ENCODE peak calls at places on chromosomes 12 and 14, in seven cellular contexts. One of them, this sample, is unnamed.

GRCh38 chr12:65653321-65653720 is 171.0 kb upstream of the HMGA2 start:
- DNase-seq in NCI-H1436 treated with DMSO at 0.1 percent for 48 hours: no peak
- DNase-seq in activated naive CD4-positive, alpha-beta T cell treated with anti-CD3 and anti-CD28 coated beads, Interleukin-2, amount 10 ng/mL, durations not matched to agents 7 days and 5 days: no peak
- DNase-seq in Right ventricle myocardium superior: no peak
- DNase-seq in HEK293T: no peak
- DNase-seq in MCF 10A: no peak
- DNase-seq in Daoy: no peak
- DNase-seq in this sample: no peak

GRCh38 chr12:131829351-131829794 is 1.2 kb downstream of the MMP17 start:
- DNase-seq in Right ventricle myocardium superior: no peak
- DNase-seq in HEK293T: no peak
- DNase-seq in Daoy: no peak
- DNase-seq in MCF 10A: peak; percentile 30
- DNase-seq in activated naive CD4-positive, alpha-beta T cell treated with anti-CD3 and anti-CD28 coated beads, Interleukin-2, amount 10 ng/mL, durations not matched to agents 7 days and 5 days: no peak
- DNase-seq in NCI-H1436 treated with DMSO at 0.1 percent for 48 hours: no peak
- DNase-seq in this sample: no peak

GRCh38 chr12:7061596-7061995 is 1.1 kb downstream of the C1S start:
- DNase-seq in NCI-H1436 treated with DMSO at 0.1 percent for 48 hours: no peak
- DNase-seq in activated naive CD4-positive, alpha-beta T cell treated with anti-CD3 and anti-CD28 coated beads, Interleukin-2, amount 10 ng/mL, durations not matched to agents 7 days and 5 days: no peak
- DNase-seq in Daoy: no peak
- DNase-seq in Right ventricle myocardium superior: no peak
- DNase-seq in HEK293T: no peak
- DNase-seq in MCF 10A: no peak
- DNase-seq in this sample: no peak

GRCh38 chr14:33457021-33457420 is 493.9 kb downstream of the EGLN3 start:
- DNase-seq in Daoy: peak; percentile 17
- DNase-seq in NCI-H1436 treated with DMSO at 0.1 percent for 48 hours: no peak
- DNase-seq in activated naive CD4-positive, alpha-beta T cell treated with anti-CD3 and anti-CD28 coated beads, Interleukin-2, amount 10 ng/mL, durations not matched to agents 7 days and 5 days: no peak
- DNase-seq in MCF 10A: peak; percentile 6
- DNase-seq in Right ventricle myocardium superior: no peak
- DNase-seq in HEK293T: no peak
- DNase-seq in this sample: no peak

GRCh38 chr12:110916295-110916875 is 4.0 kb downstream of the MYL2 start:
- DNase-seq in Daoy: peak; percentile 49
- DNase-seq in NCI-H1436 treated with DMSO at 0.1 percent for 48 hours: no peak
- DNase-seq in HEK293T: no peak
- DNase-seq in activated naive CD4-positive, alpha-beta T cell treated with anti-CD3 and anti-CD28 coated beads, Interleukin-2, amount 10 ng/mL, durations not matched to agents 7 days and 5 days: no peak
- DNase-seq in Right ventricle myocardium superior: no peak
- DNase-seq in MCF 10A: no peak
- DNase-seq in this sample: no peak

GRCh38 chr12:62885242-62885641 is 49.7 kb downstream of the PPM1H start:
- DNase-seq in Right ventricle myocardium superior: no peak
- DNase-seq in HEK293T: no peak
- DNase-seq in Daoy: no peak
- DNase-seq in MCF 10A: no peak
- DNase-seq in NCI-H1436 treated with DMSO at 0.1 percent for 48 hours: no peak
- DNase-seq in activated naive CD4-positive, alpha-beta T cell treated with anti-CD3 and anti-CD28 coated beads, Interleukin-2, amount 10 ng/mL, durations not matched to agents 7 days and 5 days: no peak
- DNase-seq in this sample: no peak

GRCh38 chr12:28253175-28253641 is 63.0 kb downstream of the CCDC91 start:
- DNase-seq in Daoy: peak; percentile 39
- DNase-seq in activated naive CD4-positive, alpha-beta T cell treated with anti-CD3 and anti-CD28 coated beads, Interleukin-2, amount 10 ng/mL, durations not matched to agents 7 days and 5 days: peak; percentile 26
- DNase-seq in MCF 10A: no peak
- DNase-seq in HEK293T: no peak
- DNase-seq in NCI-H1436 treated with DMSO at 0.1 percent for 48 hours: no peak
- DNase-seq in Right ventricle myocardium superior: no peak
- DNase-seq in this sample: no peak

GRCh38 chr12:56718167-56718566 is 6.9 kb downstream of the NACA start:
- DNase-seq in NCI-H1436 treated with DMSO at 0.1 percent for 48 hours: no peak
- DNase-seq in Right ventricle myocardium superior: no peak
- DNase-seq in HEK293T: no peak
- DNase-seq in MCF 10A: no peak
- DNase-seq in activated naive CD4-positive, alpha-beta T cell treated with anti-CD3 and anti-CD28 coated beads, Interleukin-2, amount 10 ng/mL, durations not matched to agents 7 days and 5 days: no peak
- DNase-seq in Daoy: no peak
- DNase-seq in this sample: no peak

GRCh38 chr14:59900536-59900935 is 19.4 kb upstream of the LRRC9 start:
- DNase-seq in activated naive CD4-positive, alpha-beta T cell treated with anti-CD3 and anti-CD28 coated beads, Interleukin-2, amount 10 ng/mL, durations not matched to agents 7 days and 5 days: no peak
- DNase-seq in Daoy: no peak
- DNase-seq in Right ventricle myocardium superior: no peak
- DNase-seq in HEK293T: no peak
- DNase-seq in NCI-H1436 treated with DMSO at 0.1 percent for 48 hours: no peak
- DNase-seq in MCF 10A: no peak
- DNase-seq in this sample: no peak

GRCh38 chr14:64303471-64303917 is 9.3 kb upstream of the ESR2 start:
- DNase-seq in activated naive CD4-positive, alpha-beta T cell treated with anti-CD3 and anti-CD28 coated beads, Interleukin-2, amount 10 ng/mL, durations not matched to agents 7 days and 5 days: no peak
- DNase-seq in MCF 10A: peak; percentile 79
- DNase-seq in Right ventricle myocardium superior: no peak
- DNase-seq in HEK293T: peak; percentile 61
- DNase-seq in NCI-H1436 treated with DMSO at 0.1 percent for 48 hours: no peak
- DNase-seq in Daoy: peak; percentile 44
- DNase-seq in this sample: peak; percentile 72

This sample was measured in PC-9.